ENCODE peak calls at places on chromosomes 6 and 20, in eight cellular contexts. One of them, this sample, is unnamed.

GRCh38 chr6:145086197-145086596 is 649.1 kb downstream of the EPM2A start:
- DNase-seq in MCF 10A: peak
- DNase-seq in NCI-H2029: no peak
- DNase-seq in ELR: no peak
- DNase-seq in GM20000: no peak
- DNase-seq in tibial nerve: no peak
- DNase-seq in adipocyte: peak
- DNase-seq in Kasumi-1: no peak
- DNase-seq in this sample: no peak

GRCh38 chr20:14712302-14712739 is 374.9 kb upstream of the FLRT3 start:
- DNase-seq in MCF 10A: peak
- DNase-seq in NCI-H2029: no peak
- DNase-seq in ELR: no peak
- DNase-seq in GM20000: no peak
- DNase-seq in tibial nerve: no peak
- DNase-seq in adipocyte: peak
- DNase-seq in Kasumi-1: no peak
- DNase-seq in this sample: peak

GRCh38 chr20:9689041-9689440 is 149.8 kb downstream of the PAK5 start:
- DNase-seq in MCF 10A: no peak
- DNase-seq in NCI-H2029: no peak
- DNase-seq in ELR: no peak
- DNase-seq in GM20000: no peak
- DNase-seq in tibial nerve: no peak
- DNase-seq in adipocyte: no peak
- DNase-seq in Kasumi-1: no peak
- DNase-seq in this sample: no peak

GRCh38 chr6:36863670-36864540 is 10.7 kb downstream of the PPIL1 start:
- DNase-seq in MCF 10A: no peak
- DNase-seq in NCI-H2029: no peak
- DNase-seq in ELR: no peak
- DNase-seq in GM20000: no peak
- DNase-seq in tibial nerve: no peak
- DNase-seq in adipocyte: no peak
- DNase-seq in Kasumi-1: no peak
- DNase-seq in this sample: no peak

GRCh38 chr20:46599227-46599987 is 49.0 kb upstream of the OCSTAMP start:
- DNase-seq in MCF 10A: no peak
- DNase-seq in NCI-H2029: no peak
- DNase-seq in ELR: no peak
- DNase-seq in GM20000: no peak
- DNase-seq in tibial nerve: no peak
- DNase-seq in adipocyte: no peak
- DNase-seq in Kasumi-1: no peak
- DNase-seq in this sample: no peak

GRCh38 chr20:753897-754635 is 14.2 kb downstream of the SLC52A3 start:
- DNase-seq in MCF 10A: no peak
- DNase-seq in NCI-H2029: no peak
- DNase-seq in ELR: no peak
- DNase-seq in GM20000: no peak
- DNase-seq in tibial nerve: no peak
- DNase-seq in adipocyte: no peak
- DNase-seq in Kasumi-1: no peak
- DNase-seq in this sample: no peak

GRCh38 chr6:149938571-149939462 is 3.0 kb upstream of the ULBP2 start:
- DNase-seq in MCF 10A: no peak
- DNase-seq in NCI-H2029: no peak
- DNase-seq in ELR: peak
- DNase-seq in GM20000: peak
- DNase-seq in tibial nerve: no peak
- DNase-seq in adipocyte: peak
- DNase-seq in Kasumi-1: no peak
- DNase-seq in this sample: no peak

GRCh38 chr6:39228992-39229767 is at the start of gene KCNK5:
- DNase-seq in MCF 10A: peak
- DNase-seq in NCI-H2029: peak
- DNase-seq in ELR: peak
- DNase-seq in GM20000: peak
- DNase-seq in tibial nerve: peak
- DNase-seq in adipocyte: peak
- DNase-seq in Kasumi-1: peak
- DNase-seq in this sample: peak

GRCh38 chr6:19865178-19865577 is 28.0 kb downstream of the ID4 start:
- DNase-seq in MCF 10A: no peak
- DNase-seq in NCI-H2029: peak
- DNase-seq in ELR: no peak
- DNase-seq in GM20000: no peak
- DNase-seq in tibial nerve: no peak
- DNase-seq in adipocyte: no peak
- DNase-seq in Kasumi-1: no peak
- DNase-seq in this sample: no peak

GRCh38 chr6:49321673-49322072 is 141.4 kb downstream of the MMUT start:
- DNase-seq in MCF 10A: no peak
- DNase-seq in NCI-H2029: no peak
- DNase-seq in ELR: no peak
- DNase-seq in GM20000: no peak
- DNase-seq in tibial nerve: no peak
- DNase-seq in adipocyte: no peak
- DNase-seq in Kasumi-1: no peak
- DNase-seq in this sample: no peak

GRCh38 chr6:54291146-54291545 is 17.1 kb upstream of the TINAG start:
- DNase-seq in MCF 10A: peak
- DNase-seq in NCI-H2029: no peak
- DNase-seq in ELR: peak
- DNase-seq in GM20000: no peak
- DNase-seq in tibial nerve: no peak
- DNase-seq in adipocyte: peak
- DNase-seq in Kasumi-1: peak
- DNase-seq in this sample: no peak

GRCh38 chr6:38153946-38154345 is 334.4 kb downstream of the ZFAND3 start:
- DNase-seq in MCF 10A: no peak
- DNase-seq in NCI-H2029: no peak
- DNase-seq in ELR: no peak
- DNase-seq in GM20000: no peak
- DNase-seq in tibial nerve: no peak
- DNase-seq in adipocyte: no peak
- DNase-seq in Kasumi-1: no peak
- DNase-seq in this sample: no peak

GRCh38 chr6:34237316-34237721 is 646 bp downstream of the HMGA1 start:
- DNase-seq in MCF 10A: no peak
- DNase-seq in NCI-H2029: no peak
- DNase-seq in ELR: peak
- DNase-seq in GM20000: peak
- DNase-seq in tibial nerve: no peak
- DNase-seq in adipocyte: peak
- DNase-seq in Kasumi-1: no peak
- DNase-seq in this sample: no peak

GRCh38 chr6:95518630-95519227 is 58.6 kb upstream of the MANEA start:
- DNase-seq in MCF 10A: no peak
- DNase-seq in NCI-H2029: peak
- DNase-seq in ELR: no peak
- DNase-seq in GM20000: no peak
- DNase-seq in tibial nerve: no peak
- DNase-seq in adipocyte: no peak
- DNase-seq in Kasumi-1: no peak
- DNase-seq in this sample: no peak

GRCh38 chr6:37171141-37171969 is 1.4 kb downstream of the PIM1 start:
- DNase-seq in MCF 10A: peak
- DNase-seq in NCI-H2029: peak
- DNase-seq in ELR: peak
- DNase-seq in GM20000: no peak
- DNase-seq in tibial nerve: peak
- DNase-seq in adipocyte: peak
- DNase-seq in Kasumi-1: no peak
- DNase-seq in this sample: peak

GRCh38 chr6:2919401-2919800 is 16.3 kb upstream of the SERPINB9 start:
- DNase-seq in MCF 10A: no peak
- DNase-seq in NCI-H2029: no peak
- DNase-seq in ELR: no peak
- DNase-seq in GM20000: no peak
- DNase-seq in tibial nerve: no peak
- DNase-seq in adipocyte: no peak
- DNase-seq in Kasumi-1: no peak
- DNase-seq in this sample: no peak

GRCh38 chr6:45187841-45188240 is 140.3 kb upstream of the RUNX2 start:
- DNase-seq in MCF 10A: peak
- DNase-seq in NCI-H2029: no peak
- DNase-seq in ELR: peak
- DNase-seq in GM20000: no peak
- DNase-seq in tibial nerve: no peak
- DNase-seq in adipocyte: peak
- DNase-seq in Kasumi-1: no peak
- DNase-seq in this sample: no peak

GRCh38 chr6:72551470-72551869 is 70.4 kb upstream of the KCNQ5 start:
- DNase-seq in MCF 10A: no peak
- DNase-seq in NCI-H2029: peak
- DNase-seq in ELR: peak
- DNase-seq in GM20000: no peak
- DNase-seq in tibial nerve: no peak
- DNase-seq in adipocyte: no peak
- DNase-seq in Kasumi-1: no peak
- DNase-seq in this sample: no peak

GRCh38 chr20:60011512-60012507 is 53.6 kb downstream of the CDH26 start:
- DNase-seq in MCF 10A: no peak
- DNase-seq in NCI-H2029: peak
- DNase-seq in ELR: no peak
- DNase-seq in GM20000: no peak
- DNase-seq in tibial nerve: no peak
- DNase-seq in adipocyte: no peak
- DNase-seq in Kasumi-1: no peak
- DNase-seq in this sample: no peak

GRCh38 chr20:48102076-48102787 is 317.0 kb upstream of the SULF2 start:
- DNase-seq in MCF 10A: no peak
- DNase-seq in NCI-H2029: no peak
- DNase-seq in ELR: no peak
- DNase-seq in GM20000: no peak
- DNase-seq in tibial nerve: no peak
- DNase-seq in adipocyte: no peak
- DNase-seq in Kasumi-1: no peak
- DNase-seq in this sample: no peak

GRCh38 chr20:49297605-49298530 is 20.0 kb upstream of the ZNFX1 start:
- DNase-seq in MCF 10A: no peak
- DNase-seq in NCI-H2029: peak
- DNase-seq in ELR: no peak
- DNase-seq in GM20000: no peak
- DNase-seq in tibial nerve: no peak
- DNase-seq in adipocyte: no peak
- DNase-seq in Kasumi-1: no peak
- DNase-seq in this sample: no peak

GRCh38 chr20:17612287-17612974 is 42.6 kb downstream of the DSTN start:
- DNase-seq in MCF 10A: peak
- DNase-seq in NCI-H2029: no peak
- DNase-seq in ELR: peak
- DNase-seq in GM20000: no peak
- DNase-seq in tibial nerve: no peak
- DNase-seq in adipocyte: peak
- DNase-seq in Kasumi-1: peak
- DNase-seq in this sample: no peak

GRCh38 chr6:140979642-140980091 is 1153.1 kb upstream of the GJE1 start:
- DNase-seq in MCF 10A: peak
- DNase-seq in NCI-H2029: no peak
- DNase-seq in ELR: peak
- DNase-seq in GM20000: no peak
- DNase-seq in tibial nerve: peak
- DNase-seq in adipocyte: peak
- DNase-seq in Kasumi-1: no peak
- DNase-seq in this sample: no peak

GRCh38 chr6:116206231-116206903 is 47.5 kb downstream of the TSPYL4 start:
- DNase-seq in MCF 10A: peak
- DNase-seq in NCI-H2029: no peak
- DNase-seq in ELR: peak
- DNase-seq in GM20000: no peak
- DNase-seq in tibial nerve: no peak
- DNase-seq in adipocyte: no peak
- DNase-seq in Kasumi-1: peak
- DNase-seq in this sample: no peak

This sample was measured in LoVo.